ENCODE peak calls at places on chromosomes 1 and 21, in eight cellular contexts. One of them, this sample, is unnamed.
A peak's percentile ranks its signal among the peaks of the same experiment; 100 is the strongest.

GRCh38 chr1:162023547-162024501 is at the start of gene OLFML2B:
- DNase-seq in AG10803: peak; percentile 85
- DNase-seq in uterus: peak; percentile 65
- DNase-seq in mucosa of descending colon: peak; percentile 65
- DNase-seq in CD8-positive, alpha-beta memory T cell: peak; percentile 39
- DNase-seq in CD4-positive, alpha-beta memory T cell: peak; percentile 31
- DNase-seq in NB4: peak; percentile 66
- DNase-seq in body of pancreas: peak; percentile 45
- DNase-seq in this sample: peak; percentile 8

GRCh38 chr21:30434033-30434631 is 4.1 kb downstream of the KRTAP13-4 start:
- DNase-seq in body of pancreas: peak; percentile 43
- DNase-seq in uterus: no peak
- DNase-seq in CD4-positive, alpha-beta memory T cell: no peak
- DNase-seq in AG10803: peak; percentile 2
- DNase-seq in NB4: peak; percentile 51
- DNase-seq in mucosa of descending colon: peak; percentile 18
- DNase-seq in CD8-positive, alpha-beta memory T cell: no peak
- DNase-seq in this sample: peak; percentile 18

GRCh38 chr1:31095298-31095981 is 29.9 kb upstream of the PUM1 start:
- DNase-seq in body of pancreas: no peak
- DNase-seq in AG10803: peak; percentile 86
- DNase-seq in NB4: no peak
- DNase-seq in CD8-positive, alpha-beta memory T cell: no peak
- DNase-seq in CD4-positive, alpha-beta memory T cell: no peak
- DNase-seq in uterus: no peak
- DNase-seq in mucosa of descending colon: no peak
- DNase-seq in this sample: no peak

GRCh38 chr1:232880354-232880753 is 70.1 kb upstream of the NTPCR start:
- DNase-seq in CD8-positive, alpha-beta memory T cell: no peak
- DNase-seq in mucosa of descending colon: peak; percentile 74
- DNase-seq in AG10803: peak; percentile 35
- DNase-seq in uterus: no peak
- DNase-seq in CD4-positive, alpha-beta memory T cell: no peak
- DNase-seq in NB4: peak; percentile 43
- DNase-seq in body of pancreas: peak; percentile 21
- DNase-seq in this sample: no peak

GRCh38 chr1:99808391-99809115 is 41.6 kb upstream of the AGL start:
- DNase-seq in body of pancreas: no peak
- DNase-seq in AG10803: peak; percentile 92
- DNase-seq in mucosa of descending colon: peak; percentile 66
- DNase-seq in CD8-positive, alpha-beta memory T cell: peak; percentile 54
- DNase-seq in NB4: peak; percentile 82
- DNase-seq in CD4-positive, alpha-beta memory T cell: peak; percentile 56
- DNase-seq in uterus: peak; percentile 27
- DNase-seq in this sample: peak; percentile 78

GRCh38 chr1:75937034-75937433 is 4.8 kb upstream of the ASB17 start:
- DNase-seq in AG10803: no peak
- DNase-seq in mucosa of descending colon: no peak
- DNase-seq in NB4: no peak
- DNase-seq in body of pancreas: no peak
- DNase-seq in CD4-positive, alpha-beta memory T cell: no peak
- DNase-seq in CD8-positive, alpha-beta memory T cell: no peak
- DNase-seq in uterus: no peak
- DNase-seq in this sample: no peak

GRCh38 chr21:39348355-39349210 is at the start of gene HMGN1:
- DNase-seq in CD4-positive, alpha-beta memory T cell: peak; percentile 89
- DNase-seq in AG10803: peak; percentile 83
- DNase-seq in mucosa of descending colon: peak; percentile 87
- DNase-seq in body of pancreas: peak; percentile 86
- DNase-seq in CD8-positive, alpha-beta memory T cell: peak; percentile 89
- DNase-seq in NB4: peak; percentile 93
- DNase-seq in uterus: peak; percentile 84
- DNase-seq in this sample: peak; percentile 89

GRCh38 chr21:26912466-26912865 is 54.4 kb downstream of the ADAMTS5 start:
- DNase-seq in mucosa of descending colon: no peak
- DNase-seq in NB4: no peak
- DNase-seq in CD4-positive, alpha-beta memory T cell: no peak
- DNase-seq in AG10803: no peak
- DNase-seq in body of pancreas: no peak
- DNase-seq in uterus: no peak
- DNase-seq in CD8-positive, alpha-beta memory T cell: no peak
- DNase-seq in this sample: no peak

GRCh38 chr1:226405411-226405988 is 2.4 kb downstream of the PARP1 start:
- DNase-seq in CD4-positive, alpha-beta memory T cell: peak; percentile 6
- DNase-seq in uterus: no peak
- DNase-seq in NB4: peak; percentile 56
- DNase-seq in AG10803: no peak
- DNase-seq in body of pancreas: no peak
- DNase-seq in CD8-positive, alpha-beta memory T cell: no peak
- DNase-seq in mucosa of descending colon: no peak
- DNase-seq in this sample: peak; percentile 32

GRCh38 chr1:118113261-118113660 is 71.8 kb downstream of the SPAG17 start:
- DNase-seq in uterus: no peak
- DNase-seq in AG10803: peak; percentile 73
- DNase-seq in body of pancreas: no peak
- DNase-seq in CD8-positive, alpha-beta memory T cell: no peak
- DNase-seq in NB4: no peak
- DNase-seq in mucosa of descending colon: no peak
- DNase-seq in CD4-positive, alpha-beta memory T cell: no peak
- DNase-seq in this sample: no peak

GRCh38 chr1:89552481-89553194 is 28.0 kb downstream of the LRRC8B start:
- DNase-seq in body of pancreas: no peak
- DNase-seq in CD4-positive, alpha-beta memory T cell: no peak
- DNase-seq in uterus: no peak
- DNase-seq in AG10803: peak; percentile 42
- DNase-seq in NB4: peak; percentile 77
- DNase-seq in mucosa of descending colon: peak; percentile 15
- DNase-seq in CD8-positive, alpha-beta memory T cell: peak; percentile 5
- DNase-seq in this sample: peak; percentile 2

GRCh38 chr1:159786966-159787365 is 6.2 kb downstream of the DUSP23 start:
- DNase-seq in AG10803: peak; percentile 44
- DNase-seq in CD4-positive, alpha-beta memory T cell: no peak
- DNase-seq in uterus: no peak
- DNase-seq in NB4: no peak
- DNase-seq in mucosa of descending colon: no peak
- DNase-seq in CD8-positive, alpha-beta memory T cell: no peak
- DNase-seq in body of pancreas: no peak
- DNase-seq in this sample: no peak

GRCh38 chr1:194069168-194069830 is 882.9 kb upstream of the B3GALT2 start:
- DNase-seq in body of pancreas: no peak
- DNase-seq in NB4: no peak
- DNase-seq in CD4-positive, alpha-beta memory T cell: no peak
- DNase-seq in uterus: peak; percentile 47
- DNase-seq in AG10803: no peak
- DNase-seq in mucosa of descending colon: no peak
- DNase-seq in CD8-positive, alpha-beta memory T cell: no peak
- DNase-seq in this sample: no peak

GRCh38 chr21:25503981-25504380 is 103.3 kb downstream of the MRPL39 start:
- DNase-seq in NB4: no peak
- DNase-seq in body of pancreas: no peak
- DNase-seq in CD4-positive, alpha-beta memory T cell: no peak
- DNase-seq in uterus: no peak
- DNase-seq in CD8-positive, alpha-beta memory T cell: no peak
- DNase-seq in AG10803: no peak
- DNase-seq in mucosa of descending colon: no peak
- DNase-seq in this sample: no peak

GRCh38 chr1:197841828-197842573 is 60.4 kb upstream of the C1orf53 start:
- DNase-seq in AG10803: peak; percentile 82
- DNase-seq in mucosa of descending colon: no peak
- DNase-seq in NB4: peak; percentile 50
- DNase-seq in body of pancreas: no peak
- DNase-seq in CD8-positive, alpha-beta memory T cell: no peak
- DNase-seq in CD4-positive, alpha-beta memory T cell: no peak
- DNase-seq in uterus: no peak
- DNase-seq in this sample: no peak

GRCh38 chr1:10734900-10735602 is 61.4 kb downstream of the CASZ1 start:
- DNase-seq in uterus: no peak
- DNase-seq in CD8-positive, alpha-beta memory T cell: no peak
- DNase-seq in NB4: no peak
- DNase-seq in mucosa of descending colon: no peak
- DNase-seq in AG10803: no peak
- DNase-seq in body of pancreas: no peak
- DNase-seq in CD4-positive, alpha-beta memory T cell: no peak
- DNase-seq in this sample: no peak

GRCh38 chr21:37780991-37781983 is 135.0 kb downstream of the KCNJ6 start:
- DNase-seq in mucosa of descending colon: no peak
- DNase-seq in AG10803: peak; percentile 18
- DNase-seq in CD4-positive, alpha-beta memory T cell: no peak
- DNase-seq in CD8-positive, alpha-beta memory T cell: no peak
- DNase-seq in NB4: no peak
- DNase-seq in uterus: no peak
- DNase-seq in body of pancreas: no peak
- DNase-seq in this sample: no peak
- H3K4me3 ChIP-seq in mucosa of descending colon: no peak overlapping the region
- H3K4me3 ChIP-seq in AG10803: no peak overlapping the region
- H3K4me3 ChIP-seq in CD4-positive, alpha-beta memory T cell: no peak overlapping the region
- H3K4me3 ChIP-seq in CD8-positive, alpha-beta memory T cell: no peak overlapping the region
- H3K4me3 ChIP-seq in NB4: no peak overlapping the region
- H3K4me3 ChIP-seq in uterus: no peak overlapping the region
- H3K4me3 ChIP-seq in body of pancreas: no peak overlapping the region
- H3K4me3 ChIP-seq in this sample: no peak overlapping the region

GRCh38 chr1:184050631-184051030 is 899 bp upstream of the TSEN15 start:
- DNase-seq in mucosa of descending colon: no peak
- DNase-seq in NB4: peak; percentile 4
- DNase-seq in AG10803: peak; percentile 70
- DNase-seq in body of pancreas: no peak
- DNase-seq in uterus: no peak
- DNase-seq in CD4-positive, alpha-beta memory T cell: no peak
- DNase-seq in CD8-positive, alpha-beta memory T cell: no peak
- DNase-seq in this sample: peak; percentile 7
- H3K4me3 ChIP-seq in mucosa of descending colon: no peak overlapping the region
- H3K4me3 ChIP-seq in NB4: peak overlapping the region; percentile 70
- H3K4me3 ChIP-seq in AG10803: peak overlapping the region; percentile 83
- H3K4me3 ChIP-seq in body of pancreas: no peak overlapping the region
- H3K4me3 ChIP-seq in uterus: peak overlapping the region; percentile 74
- H3K4me3 ChIP-seq in CD4-positive, alpha-beta memory T cell: peak overlapping the region; percentile 95
- H3K4me3 ChIP-seq in CD8-positive, alpha-beta memory T cell: peak overlapping the region; percentile 70
- H3K4me3 ChIP-seq in this sample: peak overlapping the region; percentile 89

DNA sequence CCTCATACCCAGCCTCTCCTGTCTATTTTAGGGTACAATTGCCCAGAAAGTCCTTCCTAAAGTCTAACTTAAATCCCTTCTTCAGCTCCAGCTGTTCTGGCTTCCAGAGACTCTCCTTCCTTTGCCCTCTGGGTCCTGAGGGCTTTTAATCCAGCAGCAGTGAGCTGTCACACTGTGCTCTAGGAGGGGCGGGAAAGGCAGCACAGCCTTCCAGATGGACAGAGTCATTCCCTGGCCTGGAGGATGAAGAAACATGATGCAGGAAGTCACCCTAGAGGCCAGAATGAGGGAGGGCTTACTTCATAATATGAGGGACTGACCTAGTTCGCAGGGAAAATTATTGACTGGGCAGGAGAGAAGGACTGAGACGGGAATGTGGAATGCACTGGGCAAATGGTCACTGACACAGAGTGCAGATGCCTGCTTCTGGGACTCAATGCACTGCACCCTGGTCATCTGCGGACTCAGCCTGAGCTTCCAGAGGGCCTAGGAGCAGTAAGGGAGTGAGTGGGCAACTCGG is 1.3 kb downstream of the SH2D2A start:
- DNase-seq in uterus: peak; percentile 73
- DNase-seq in CD4-positive, alpha-beta memory T cell: no peak
- DNase-seq in body of pancreas: peak; percentile 26
- DNase-seq in NB4: no peak
- DNase-seq in CD8-positive, alpha-beta memory T cell: no peak
- DNase-seq in AG10803: peak; percentile 75
- DNase-seq in mucosa of descending colon: peak; percentile 26
- DNase-seq in this sample: no peak
- H3K4me3 ChIP-seq in uterus: no peak overlapping the region
- H3K4me3 ChIP-seq in CD4-positive, alpha-beta memory T cell: peak overlapping the region; percentile 73
- H3K4me3 ChIP-seq in body of pancreas: no peak overlapping the region
- H3K4me3 ChIP-seq in NB4: no peak overlapping the region
- H3K4me3 ChIP-seq in CD8-positive, alpha-beta memory T cell: peak overlapping the region; percentile 68
- H3K4me3 ChIP-seq in AG10803: no peak overlapping the region
- H3K4me3 ChIP-seq in mucosa of descending colon: no peak overlapping the region
- H3K4me3 ChIP-seq in this sample: peak overlapping the region; percentile 85

DNA sequence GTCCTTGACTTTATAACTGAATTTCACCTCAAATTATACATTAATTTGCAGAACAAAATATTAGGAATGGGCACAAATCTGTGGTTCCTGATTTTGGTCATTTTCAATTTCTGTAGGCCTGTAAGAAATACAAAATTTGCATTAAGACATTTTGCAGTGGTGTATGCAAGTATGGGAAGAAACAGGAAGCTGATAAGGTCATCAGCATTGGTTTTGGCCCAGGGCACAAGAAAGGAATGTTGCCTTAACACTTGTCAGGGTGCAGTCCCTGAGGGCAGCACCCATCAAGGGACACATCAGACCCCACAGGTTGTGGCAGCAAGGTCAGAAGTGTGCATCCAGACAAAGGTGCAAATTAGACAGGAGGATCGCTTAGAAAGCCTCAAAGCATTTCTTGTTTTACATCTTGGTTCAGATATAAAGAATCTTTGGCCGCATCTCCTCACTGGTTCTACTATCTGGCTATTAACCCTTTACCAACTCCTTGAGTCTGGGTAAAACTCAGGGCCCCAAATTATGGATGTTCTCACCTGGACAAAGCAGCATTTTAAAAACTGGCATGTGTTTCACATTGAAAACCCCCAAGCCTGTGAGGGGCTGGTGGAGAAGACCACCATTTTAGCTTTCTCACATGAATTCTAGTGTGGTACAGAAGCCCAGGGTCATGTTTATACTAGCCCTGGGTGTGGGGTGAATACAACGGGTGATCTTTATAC is 182.4 kb downstream of the CDC7 start:
- DNase-seq in mucosa of descending colon: no peak
- DNase-seq in NB4: no peak
- DNase-seq in CD8-positive, alpha-beta memory T cell: no peak
- DNase-seq in CD4-positive, alpha-beta memory T cell: no peak
- DNase-seq in body of pancreas: no peak
- DNase-seq in uterus: no peak
- DNase-seq in AG10803: no peak
- DNase-seq in this sample: no peak
- H3K4me3 ChIP-seq in mucosa of descending colon: no peak overlapping the region
- H3K4me3 ChIP-seq in NB4: no peak overlapping the region
- H3K4me3 ChIP-seq in CD8-positive, alpha-beta memory T cell: no peak overlapping the region
- H3K4me3 ChIP-seq in CD4-positive, alpha-beta memory T cell: no peak overlapping the region
- H3K4me3 ChIP-seq in body of pancreas: no peak overlapping the region
- H3K4me3 ChIP-seq in uterus: no peak overlapping the region
- H3K4me3 ChIP-seq in AG10803: no peak overlapping the region
- H3K4me3 ChIP-seq in this sample: no peak overlapping the region

This sample was measured in CD4-positive, CD25-positive, alpha-beta regulatory T cell.